ENCODE peak calls at places on chromosome 22, in eight cellular contexts. One of them, this sample, is unnamed.

GRCh38 chr22:38177926-38178604 is 3.6 kb downstream of the PLA2G6 start:
- DNase-seq in kidney: peak; percentile 70
- DNase-seq in AG04450: peak; percentile 53
- DNase-seq in CD8-positive, alpha-beta memory T cell: no peak
- DNase-seq in adrenal gland: peak; percentile 82
- DNase-seq in tibial artery: peak; percentile 74
- DNase-seq in fibroblast of lung: peak; percentile 83
- DNase-seq in right lobe of liver: no peak
- DNase-seq in this sample: peak; percentile 71

GRCh38 chr22:37353839-37354238 is 71.5 kb downstream of the CYTH4 start:
- DNase-seq in fibroblast of lung: no peak
- DNase-seq in tibial artery: no peak
- DNase-seq in right lobe of liver: no peak
- DNase-seq in AG04450: no peak
- DNase-seq in adrenal gland: no peak
- DNase-seq in CD8-positive, alpha-beta memory T cell: no peak
- DNase-seq in kidney: no peak
- DNase-seq in this sample: no peak

GRCh38 chr22:42309865-42310264 is 39.4 kb upstream of the TCF20 start:
- DNase-seq in tibial artery: no peak
- DNase-seq in right lobe of liver: no peak
- DNase-seq in adrenal gland: no peak
- DNase-seq in AG04450: no peak
- DNase-seq in CD8-positive, alpha-beta memory T cell: no peak
- DNase-seq in fibroblast of lung: no peak
- DNase-seq in kidney: no peak
- DNase-seq in this sample: no peak

GRCh38 chr22:34722901-34723300 is 343.1 kb upstream of the ISX start:
- DNase-seq in AG04450: no peak
- DNase-seq in CD8-positive, alpha-beta memory T cell: no peak
- DNase-seq in adrenal gland: no peak
- DNase-seq in kidney: no peak
- DNase-seq in fibroblast of lung: no peak
- DNase-seq in right lobe of liver: no peak
- DNase-seq in tibial artery: no peak
- DNase-seq in this sample: peak; percentile 1

GRCh38 chr22:32810241-32811133 is 9.0 kb downstream of the TIMP3 start:
- DNase-seq in adrenal gland: no peak
- DNase-seq in tibial artery: peak; percentile 29
- DNase-seq in kidney: no peak
- DNase-seq in right lobe of liver: no peak
- DNase-seq in fibroblast of lung: peak; percentile 59
- DNase-seq in AG04450: no peak
- DNase-seq in CD8-positive, alpha-beta memory T cell: no peak
- DNase-seq in this sample: peak; percentile 24

GRCh38 chr22:39174498-39175120 is 22.1 kb upstream of the CBX7 start:
- DNase-seq in right lobe of liver: peak; percentile 92
- DNase-seq in CD8-positive, alpha-beta memory T cell: peak; percentile 94
- DNase-seq in kidney: peak; percentile 98
- DNase-seq in AG04450: peak; percentile 71
- DNase-seq in tibial artery: peak; percentile 79
- DNase-seq in adrenal gland: peak; percentile 77
- DNase-seq in fibroblast of lung: peak; percentile 87
- DNase-seq in this sample: peak; percentile 86

GRCh38 chr22:28029201-28029948 is 110.3 kb upstream of the PITPNB start:
- DNase-seq in AG04450: no peak
- DNase-seq in right lobe of liver: peak; percentile 38
- DNase-seq in fibroblast of lung: peak; percentile 65
- DNase-seq in adrenal gland: peak; percentile 66
- DNase-seq in tibial artery: no peak
- DNase-seq in CD8-positive, alpha-beta memory T cell: no peak
- DNase-seq in kidney: peak; percentile 85
- DNase-seq in this sample: no peak

GRCh38 chr22:27512283-27512761 is 289.2 kb downstream of the MN1 start:
- DNase-seq in adrenal gland: peak; percentile 39
- DNase-seq in AG04450: peak; percentile 83
- DNase-seq in tibial artery: peak; percentile 93
- DNase-seq in right lobe of liver: no peak
- DNase-seq in CD8-positive, alpha-beta memory T cell: no peak
- DNase-seq in fibroblast of lung: peak; percentile 92
- DNase-seq in kidney: no peak
- DNase-seq in this sample: peak; percentile 49

GRCh38 chr22:22235564-22235963 is 9.0 kb upstream of the VPREB1 start:
- DNase-seq in kidney: no peak
- DNase-seq in tibial artery: peak; percentile 31
- DNase-seq in fibroblast of lung: peak; percentile 19
- DNase-seq in CD8-positive, alpha-beta memory T cell: peak; percentile 57
- DNase-seq in AG04450: no peak
- DNase-seq in right lobe of liver: no peak
- DNase-seq in adrenal gland: no peak
- DNase-seq in this sample: peak; percentile 46

GRCh38 chr22:40276877-40277823 is 69.2 kb upstream of the ADSL start:
- DNase-seq in right lobe of liver: no peak
- DNase-seq in AG04450: no peak
- DNase-seq in adrenal gland: peak; percentile 45
- DNase-seq in CD8-positive, alpha-beta memory T cell: no peak
- DNase-seq in tibial artery: peak; percentile 73
- DNase-seq in kidney: no peak
- DNase-seq in fibroblast of lung: peak; percentile 65
- DNase-seq in this sample: no peak

GRCh38 chr22:32240461-32240860 is 14.7 kb downstream of the SLC5A4 start:
- DNase-seq in tibial artery: no peak
- DNase-seq in kidney: no peak
- DNase-seq in fibroblast of lung: no peak
- DNase-seq in AG04450: no peak
- DNase-seq in right lobe of liver: no peak
- DNase-seq in adrenal gland: no peak
- DNase-seq in CD8-positive, alpha-beta memory T cell: no peak
- DNase-seq in this sample: no peak

GRCh38 chr22:45867906-45868555 is 108.9 kb downstream of the WNT7B start:
- DNase-seq in fibroblast of lung: no peak
- DNase-seq in tibial artery: peak; percentile 24
- DNase-seq in AG04450: no peak
- DNase-seq in kidney: peak; percentile 73
- DNase-seq in CD8-positive, alpha-beta memory T cell: no peak
- DNase-seq in right lobe of liver: no peak
- DNase-seq in adrenal gland: no peak
- DNase-seq in this sample: no peak

GRCh38 chr22:19701420-19702145 is 12.7 kb upstream of the SEPTIN5 start:
- DNase-seq in kidney: no peak
- DNase-seq in AG04450: no peak
- DNase-seq in adrenal gland: no peak
- DNase-seq in fibroblast of lung: no peak
- DNase-seq in right lobe of liver: no peak
- DNase-seq in tibial artery: no peak
- DNase-seq in CD8-positive, alpha-beta memory T cell: no peak
- DNase-seq in this sample: no peak

GRCh38 chr22:28810839-28811491 is 10.6 kb upstream of the XBP1 start:
- DNase-seq in CD8-positive, alpha-beta memory T cell: peak; percentile 62
- DNase-seq in AG04450: no peak
- DNase-seq in right lobe of liver: no peak
- DNase-seq in tibial artery: peak; percentile 48
- DNase-seq in kidney: peak; percentile 23
- DNase-seq in fibroblast of lung: no peak
- DNase-seq in adrenal gland: no peak
- DNase-seq in this sample: no peak

GRCh38 chr22:43828711-43829447 is 16.8 kb upstream of the EFCAB6 start:
- DNase-seq in tibial artery: peak; percentile 74
- DNase-seq in right lobe of liver: no peak
- DNase-seq in fibroblast of lung: peak; percentile 98
- DNase-seq in AG04450: no peak
- DNase-seq in CD8-positive, alpha-beta memory T cell: no peak
- DNase-seq in kidney: peak; percentile 66
- DNase-seq in adrenal gland: no peak
- DNase-seq in this sample: peak; percentile 38

GRCh38 chr22:31313366-31314147 is 21.3 kb upstream of the PIK3IP1 start:
- DNase-seq in CD8-positive, alpha-beta memory T cell: peak; percentile 71
- DNase-seq in tibial artery: peak; percentile 86
- DNase-seq in fibroblast of lung: peak; percentile 67
- DNase-seq in kidney: peak; percentile 94
- DNase-seq in adrenal gland: peak; percentile 89
- DNase-seq in right lobe of liver: peak; percentile 79
- DNase-seq in AG04450: peak; percentile 33
- DNase-seq in this sample: peak; percentile 68

GRCh38 chr22:35863432-35863831 is 145.8 kb downstream of the APOL5 start:
- DNase-seq in AG04450: no peak
- DNase-seq in adrenal gland: no peak
- DNase-seq in CD8-positive, alpha-beta memory T cell: no peak
- DNase-seq in kidney: no peak
- DNase-seq in right lobe of liver: no peak
- DNase-seq in fibroblast of lung: no peak
- DNase-seq in tibial artery: no peak
- DNase-seq in this sample: no peak

GRCh38 chr22:39284983-39285382 is 34.4 kb downstream of the RPL3 start:
- DNase-seq in kidney: no peak
- DNase-seq in CD8-positive, alpha-beta memory T cell: no peak
- DNase-seq in AG04450: no peak
- DNase-seq in adrenal gland: no peak
- DNase-seq in right lobe of liver: no peak
- DNase-seq in tibial artery: no peak
- DNase-seq in fibroblast of lung: no peak
- DNase-seq in this sample: no peak

GRCh38 chr22:27801197-27801615 is 350 bp downstream of the MN1 start:
- DNase-seq in kidney: no peak
- DNase-seq in adrenal gland: no peak
- DNase-seq in AG04450: no peak
- DNase-seq in right lobe of liver: no peak
- DNase-seq in CD8-positive, alpha-beta memory T cell: no peak
- DNase-seq in tibial artery: no peak
- DNase-seq in fibroblast of lung: no peak
- DNase-seq in this sample: peak; percentile 51

GRCh38 chr22:19177164-19178064 is 1.1 kb downstream of the SLC25A1 start:
- DNase-seq in AG04450: no peak
- DNase-seq in CD8-positive, alpha-beta memory T cell: no peak
- DNase-seq in kidney: no peak
- DNase-seq in tibial artery: no peak
- DNase-seq in adrenal gland: no peak
- DNase-seq in right lobe of liver: no peak
- DNase-seq in fibroblast of lung: no peak
- DNase-seq in this sample: no peak

GRCh38 chr22:23199159-23199558 is 18.9 kb downstream of the BCR start:
- DNase-seq in right lobe of liver: no peak
- DNase-seq in fibroblast of lung: no peak
- DNase-seq in kidney: peak; percentile 26
- DNase-seq in adrenal gland: no peak
- DNase-seq in tibial artery: no peak
- DNase-seq in AG04450: no peak
- DNase-seq in CD8-positive, alpha-beta memory T cell: no peak
- DNase-seq in this sample: no peak

GRCh38 chr22:36569999-36570398 is 41.0 kb upstream of the EIF3D start:
- DNase-seq in fibroblast of lung: peak; percentile 16
- DNase-seq in CD8-positive, alpha-beta memory T cell: no peak
- DNase-seq in adrenal gland: no peak
- DNase-seq in tibial artery: no peak
- DNase-seq in kidney: no peak
- DNase-seq in AG04450: no peak
- DNase-seq in right lobe of liver: no peak
- DNase-seq in this sample: peak; percentile 69

GRCh38 chr22:36397081-36397766 is 9.5 kb upstream of the MYH9 start:
- DNase-seq in AG04450: no peak
- DNase-seq in CD8-positive, alpha-beta memory T cell: no peak
- DNase-seq in adrenal gland: no peak
- DNase-seq in kidney: no peak
- DNase-seq in right lobe of liver: no peak
- DNase-seq in tibial artery: no peak
- DNase-seq in fibroblast of lung: no peak
- DNase-seq in this sample: no peak

DNA sequence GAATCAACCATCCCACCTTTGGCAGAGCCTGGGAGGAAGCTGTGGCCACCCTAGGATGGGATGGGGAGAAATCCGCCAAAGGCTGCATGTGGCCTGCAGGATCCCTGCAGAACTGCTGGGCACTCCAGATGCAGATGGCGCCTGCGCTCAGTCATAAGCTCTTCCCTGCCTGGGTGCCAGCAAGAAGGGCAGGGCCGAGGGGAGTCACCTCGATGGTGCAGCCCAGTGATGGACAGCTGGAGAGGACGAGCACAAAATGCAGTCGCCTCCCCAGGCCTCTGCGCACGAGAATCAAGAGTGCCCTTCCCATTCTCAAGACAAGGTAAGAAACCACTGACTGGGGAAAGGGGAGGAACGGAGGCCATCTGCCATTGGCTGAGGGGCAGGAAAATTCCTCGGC is 693.6 kb downstream of the TBC1D22A start:
- DNase-seq in fibroblast of lung: no peak
- DNase-seq in AG04450: no peak
- DNase-seq in right lobe of liver: no peak
- DNase-seq in adrenal gland: no peak
- DNase-seq in kidney: no peak
- DNase-seq in CD8-positive, alpha-beta memory T cell: no peak
- DNase-seq in tibial artery: peak; percentile 44
- DNase-seq in this sample: no peak
- H3K9me3 ChIP-seq in fibroblast of lung: no peaks in the 10 kb centered on the region
- H3K9me3 ChIP-seq in AG04450: peaks cover 31% of the 10 kb centered on the region
- H3K9me3 ChIP-seq in right lobe of liver: no peaks in the 10 kb centered on the region
- H3K9me3 ChIP-seq in adrenal gland: no peaks in the 10 kb centered on the region
- H3K9me3 ChIP-seq in kidney: peaks cover 10% of the 10 kb centered on the region
- H3K9me3 ChIP-seq in CD8-positive, alpha-beta memory T cell: no peaks in the 10 kb centered on the region
- H3K9me3 ChIP-seq in tibial artery: peaks cover 3% of the 10 kb centered on the region
- H3K9me3 ChIP-seq in this sample: no peaks in the 10 kb centered on the region

GRCh38 chr22:49403102-49403501 is 424.6 kb downstream of the BRD1 start:
- DNase-seq in AG04450: no peak
- DNase-seq in tibial artery: no peak
- DNase-seq in fibroblast of lung: no peak
- DNase-seq in CD8-positive, alpha-beta memory T cell: no peak
- DNase-seq in adrenal gland: no peak
- DNase-seq in right lobe of liver: no peak
- DNase-seq in kidney: no peak
- DNase-seq in this sample: no peak
- H3K9me3 ChIP-seq in AG04450: peaks cover 88% of the 10 kb centered on the region
- H3K9me3 ChIP-seq in tibial artery: no peaks in the 10 kb centered on the region
- H3K9me3 ChIP-seq in fibroblast of lung: no peaks in the 10 kb centered on the region
- H3K9me3 ChIP-seq in CD8-positive, alpha-beta memory T cell: no peaks in the 10 kb centered on the region
- H3K9me3 ChIP-seq in adrenal gland: no peaks in the 10 kb centered on the region
- H3K9me3 ChIP-seq in right lobe of liver: no peaks in the 10 kb centered on the region
- H3K9me3 ChIP-seq in kidney: no peaks in the 10 kb centered on the region
- H3K9me3 ChIP-seq in this sample: no peaks in the 10 kb centered on the region

GRCh38 chr22:47286590-47286989 is 524.1 kb downstream of the TBC1D22A start:
- DNase-seq in adrenal gland: no peak
- DNase-seq in tibial artery: peak; percentile 27
- DNase-seq in CD8-positive, alpha-beta memory T cell: no peak
- DNase-seq in right lobe of liver: no peak
- DNase-seq in fibroblast of lung: no peak
- DNase-seq in kidney: no peak
- DNase-seq in AG04450: no peak
- DNase-seq in this sample: no peak
- H3K9me3 ChIP-seq in adrenal gland: no peaks in the 10 kb centered on the region
- H3K9me3 ChIP-seq in tibial artery: no peaks in the 10 kb centered on the region
- H3K9me3 ChIP-seq in CD8-positive, alpha-beta memory T cell: no peaks in the 10 kb centered on the region
- H3K9me3 ChIP-seq in right lobe of liver: no peaks in the 10 kb centered on the region
- H3K9me3 ChIP-seq in fibroblast of lung: no peaks in the 10 kb centered on the region
- H3K9me3 ChIP-seq in kidney: no peaks in the 10 kb centered on the region
- H3K9me3 ChIP-seq in AG04450: peaks cover 4% of the 10 kb centered on the region
- H3K9me3 ChIP-seq in this sample: no peaks in the 10 kb centered on the region

GRCh38 chr22:47784991-47785390 is 1022.5 kb downstream of the TBC1D22A start:
- DNase-seq in CD8-positive, alpha-beta memory T cell: no peak
- DNase-seq in AG04450: no peak
- DNase-seq in kidney: no peak
- DNase-seq in adrenal gland: no peak
- DNase-seq in tibial artery: no peak
- DNase-seq in right lobe of liver: no peak
- DNase-seq in fibroblast of lung: no peak
- DNase-seq in this sample: no peak
- H3K9me3 ChIP-seq in CD8-positive, alpha-beta memory T cell: no peaks in the 10 kb centered on the region
- H3K9me3 ChIP-seq in AG04450: peaks cover 84% of the 10 kb centered on the region
- H3K9me3 ChIP-seq in kidney: peaks cover 2% of the 10 kb centered on the region
- H3K9me3 ChIP-seq in adrenal gland: no peaks in the 10 kb centered on the region
- H3K9me3 ChIP-seq in tibial artery: peaks cover 10% of the 10 kb centered on the region
- H3K9me3 ChIP-seq in right lobe of liver: no peaks in the 10 kb centered on the region
- H3K9me3 ChIP-seq in fibroblast of lung: peaks cover 2% of the 10 kb centered on the region
- H3K9me3 ChIP-seq in this sample: no peaks in the 10 kb centered on the region